ENCODE peak calls at places on chromosomes 5 and 9, in eight cellular contexts. S is endothelial cell of umbilical vein, D is adipocyte, Z is endodermal cell, U is mesendoderm, G is neural progenitor cell, V is MM.1S, A is IMR-90. P is an unnamed sample. For H3K36me3, the result is how much of the 10 kb centered on the place peaks cover.

GRCh38 chr5:132132138-132132537 is 58.5 kb downstream of the CSF2 start:
- DNase-seq in S (no peak), D (no peak), Z (no peak), U (no peak), G (no peak), V (no peak), A (no peak), P (no peak)

GRCh38 chr5:134188092-134188491 is 11.3 kb upstream of the SKP1 start:
- DNase-seq in S (no peak), D (no peak), Z (no peak), U (no peak), G (no peak), V (no peak), A (no peak), P (no peak)

GRCh38 chr5:170286532-170286931 is 11.0 kb downstream of the LCP2 start:
- DNase-seq in S (no peak), D (no peak), Z (no peak), U (peak), G (no peak), V (no peak), A (no peak), P (no peak)

GRCh38 chr5:39662945-39663344 is 238.2 kb upstream of the DAB2 start:
- DNase-seq in S (no peak), D (no peak), Z (no peak), U (no peak), G (no peak), V (no peak), A (no peak), P (no peak)

GRCh38 chr5:14405267-14405666 is 176.3 kb upstream of the OTULINL start:
- DNase-seq in S (no peak), D (no peak), Z (peak), U (peak), G (peak), V (no peak), A (no peak), P (no peak)

GRCh38 chr5:77952811-77953210 is 176.7 kb upstream of the TBCA start:
- DNase-seq in S (peak), D (no peak), Z (no peak), U (no peak), G (no peak), V (no peak), A (peak), P (no peak)

GRCh38 chr5:98483301-98483700 is 290.2 kb upstream of the RGMB start:
- DNase-seq in S (no peak), D (peak), Z (no peak), U (no peak), G (no peak), V (no peak), A (peak), P (no peak)

GRCh38 chr9:113219186-113219936 is 1.7 kb downstream of the FKBP15 start:
- DNase-seq in S (no peak), D (no peak), Z (no peak), U (no peak), G (no peak), V (peak), A (no peak), P (no peak)

GRCh38 chr9:124477211-124478013 is 27.2 kb downstream of the ADGRD2 start:
- DNase-seq in S (no peak), D (no peak), Z (peak), U (peak), G (peak), V (no peak), A (no peak), P (no peak)

GRCh38 chr5:170254056-170254455 is 21.3 kb downstream of the C5orf58 start:
- DNase-seq in S (no peak), D (no peak), Z (peak), U (peak), G (no peak), V (peak), A (no peak), P (no peak)

GRCh38 chr5:149015561-149015960 is 47.3 kb downstream of the SH3TC2 start:
- DNase-seq in S (peak), D (no peak), Z (no peak), U (no peak), G (no peak), V (no peak), A (no peak), P (no peak)

GRCh38 chr5:72248352-72249032 is 71.5 kb downstream of the MRPS27 start:
- DNase-seq in S (peak), D (peak), Z (no peak), U (peak), G (no peak), V (no peak), A (peak), P (peak)

GRCh38 chr9:69207503-69207902 is 33.4 kb downstream of the TJP2 start:
- DNase-seq in S (no peak), D (no peak), Z (peak), U (peak), G (no peak), V (no peak), A (no peak), P (no peak)

GRCh38 chr5:6728011-6728794 is 15.0 kb downstream of the TENT4A start:
- DNase-seq in S (no peak), D (no peak), Z (no peak), U (peak), G (peak), V (no peak), A (no peak), P (no peak)

GRCh38 chr9:129895376-129896268 is 60.4 kb downstream of the USP20 start:
- DNase-seq in S (no peak), D (no peak), Z (no peak), U (no peak), G (no peak), V (no peak), A (no peak), P (no peak)

GRCh38 chr5:34738381-34738780 is 82.3 kb downstream of the RAI14 start:
- DNase-seq in S (no peak), D (no peak), Z (no peak), U (no peak), G (no peak), V (no peak), A (no peak), P (no peak)

GRCh38 chr5:134018154-134018985 is 13.6 kb upstream of the VDAC1 start:
- DNase-seq in S (no peak), D (no peak), Z (peak), U (no peak), G (no peak), V (no peak), A (peak), P (no peak)

GRCh38 chr9:89000973-89001916 is 10.0 kb downstream of the S1PR3 start:
- DNase-seq in S (peak), D (peak), Z (peak), U (peak), G (peak), V (peak), A (peak), P (no peak)

GRCh38 chr5:31232273-31232888 is 38.9 kb downstream of the CDH6 start:
- DNase-seq in S (peak), D (peak), Z (peak), U (peak), G (peak), V (peak), A (peak), P (peak)

GRCh38 chr9:37908698-37909186 is 4.8 kb upstream of the SLC25A51 start:
- DNase-seq in S (no peak), D (peak), Z (no peak), U (no peak), G (no peak), V (no peak), A (peak), P (no peak)

GRCh38 chr5:168969341-168969863 is 331.5 kb downstream of the SLIT3 start:
- DNase-seq in S (no peak), D (no peak), Z (no peak), U (no peak), G (no peak), V (no peak), A (no peak), P (no peak)

GRCh38 chr9:852539-852938 is 11.0 kb downstream of the DMRT1 start:
- DNase-seq in S (no peak), D (no peak), Z (no peak), U (no peak), G (no peak), V (no peak), A (no peak), P (no peak)

GRCh38 chr5:83827111-83827541 is 106.5 kb upstream of the HAPLN1 start:
- DNase-seq in S (peak), D (peak), Z (no peak), U (no peak), G (no peak), V (no peak), A (peak), P (no peak)

GRCh38 chr9:79809931-79810330 is 238.2 kb downstream of the TLE4 start:
- DNase-seq in S (peak), D (peak), Z (no peak), U (no peak), G (no peak), V (peak), A (peak), P (no peak)

GRCh38 chr5:51544386-51544785 is 161.1 kb downstream of the ISL1 start:
- DNase-seq in S (peak), D (no peak), Z (no peak), U (no peak), G (no peak), V (no peak), A (no peak), P (no peak)

GRCh38 chr9:88922091-88922490 is 69.2 kb upstream of the S1PR3 start:
- DNase-seq in S (no peak), D (no peak), Z (no peak), U (no peak), G (no peak), V (peak), A (no peak), P (no peak)

GRCh38 chr9:16526380-16526779 is 344.1 kb downstream of the BNC2 start:
- DNase-seq in S (peak), D (peak), Z (no peak), U (no peak), G (no peak), V (no peak), A (peak), P (no peak)

GRCh38 chr5:128681764-128682664 is 144.0 kb upstream of the FBN2 start:
- DNase-seq in S (no peak), D (no peak), Z (peak), U (peak), G (peak), V (no peak), A (no peak), P (no peak)

GRCh38 chr5:2105141-2105540 is 222.4 kb upstream of the IRX4 start:
- DNase-seq in S (no peak), D (no peak), Z (no peak), U (no peak), G (no peak), V (peak), A (no peak), P (no peak)

GRCh38 chr5:6732634-6733410 is 19.6 kb downstream of the TENT4A start:
- DNase-seq in S (peak), D (peak), Z (no peak), U (no peak), G (no peak), V (no peak), A (peak), P (no peak)

GRCh38 chr9:5395428-5395827 is 42.3 kb downstream of the PLGRKT start:
- DNase-seq in S (no peak), D (no peak), Z (no peak), U (no peak), G (no peak), V (no peak), A (no peak), P (no peak)

GRCh38 chr5:10876345-10876744 is 115.3 kb upstream of the DAP start:
- DNase-seq in S (no peak), D (no peak), Z (no peak), U (no peak), G (no peak), V (no peak), A (no peak), P (no peak)

GRCh38 chr5:132506094-132506692 is 15.6 kb upstream of the IRF1 start:
- DNase-seq in S (peak), D (peak), Z (no peak), U (peak), G (peak), V (peak), A (peak), P (no peak)

GRCh38 chr9:135324329-135324728 is 155.3 kb upstream of the PPP1R26 start:
- DNase-seq in S (no peak), D (no peak), Z (no peak), U (no peak), G (no peak), V (no peak), A (no peak), P (no peak)

GRCh38 chr9:135320943-135321342 is 158.6 kb upstream of the PPP1R26 start:
- DNase-seq in S (no peak), D (no peak), Z (peak), U (no peak), G (no peak), V (no peak), A (no peak), P (no peak)

GRCh38 chr9:135321580-135321979 is 158.0 kb upstream of the PPP1R26 start:
- DNase-seq in S (no peak), D (no peak), Z (no peak), U (no peak), G (no peak), V (no peak), A (no peak), P (no peak)

GRCh38 chr9:135315572-135315971 is 164.0 kb upstream of the PPP1R26 start:
- DNase-seq in S (no peak), D (no peak), Z (no peak), U (no peak), G (no peak), V (no peak), A (no peak), P (no peak)

DNA sequence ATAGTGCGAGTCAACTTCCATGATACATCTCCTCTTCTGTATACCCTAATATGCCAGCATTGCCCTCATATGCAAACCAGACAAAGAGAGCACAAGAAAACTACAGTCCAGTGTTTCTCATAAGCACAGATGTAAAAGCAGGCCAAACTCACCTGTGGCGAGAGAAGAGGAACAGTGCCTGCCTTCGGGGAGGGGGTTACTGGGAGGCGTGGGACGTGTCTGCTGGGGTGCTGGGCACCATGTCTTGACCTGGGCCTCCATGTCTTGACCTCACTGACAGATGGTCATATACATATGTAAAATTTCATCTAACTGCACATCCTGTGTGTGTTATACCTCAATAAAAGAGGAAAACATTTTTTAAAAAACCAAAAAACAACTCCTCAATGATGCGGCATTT is 159.3 kb upstream of the PPP1R26 start:
- DNase-seq in S (no peak), D (no peak), Z (peak), U (no peak), G (no peak), V (no peak), A (no peak), P (no peak)
- H3K9ac ChIP-seq in S (no peak), D (no peak), Z (no peak), U (no peak), G (no peak), V (no peak), A (no peak), P (no peak)

GRCh38 chr9:20319241-20319640 is 303.1 kb downstream of the MLLT3 start:
- DNase-seq in S (no peak), D (no peak), Z (no peak), U (no peak), G (no peak), V (no peak), A (peak), P (no peak)

GRCh38 chr9:20317701-20318100 is 304.6 kb downstream of the MLLT3 start:
- DNase-seq in S (no peak), D (no peak), Z (no peak), U (no peak), G (no peak), V (no peak), A (no peak), P (no peak)

GRCh38 chr9:20314981-20315380 is 307.3 kb downstream of the MLLT3 start:
- DNase-seq in S (no peak), D (no peak), Z (no peak), U (no peak), G (no peak), V (no peak), A (no peak), P (no peak)

GRCh38 chr9:20315672-20316071 is 306.6 kb downstream of the MLLT3 start:
- DNase-seq in S (no peak), D (peak), Z (no peak), U (no peak), G (no peak), V (no peak), A (peak), P (no peak)

GRCh38 chr9:20316372-20316771 is 305.9 kb downstream of the MLLT3 start:
- DNase-seq in S (no peak), D (no peak), Z (no peak), U (no peak), G (no peak), V (no peak), A (no peak), P (no peak)
- H3K36me3 ChIP-seq in S (under half), D (under half), Z (under half), U (under half), G (under half), V (under half), A (under half), P (under half)

GRCh38 chr5:74647096-74647495 is 6.6 kb upstream of the ENC1 start:
- DNase-seq in S (peak), D (no peak), Z (no peak), U (no peak), G (no peak), V (no peak), A (no peak), P (no peak)
- H3K9ac ChIP-seq in S (no peak), D (no peak), Z (no peak), U (no peak), G (no peak), V (no peak), A (no peak), P (no peak)

GRCh38 chr9:33927694-33928093 is 110.7 kb downstream of the UBE2R2 start:
- DNase-seq in S (no peak), D (no peak), Z (peak), U (no peak), G (no peak), V (no peak), A (no peak), P (no peak)
- H3K36me3 ChIP-seq in S (half or more), D (half or more), Z (half or more), U (under half), G (under half), V (under half), A (half or more), P (half or more)

GRCh38 chr5:79287907-79288306 is 52.0 kb downstream of the JMY start:
- DNase-seq in S (no peak), D (no peak), Z (no peak), U (no peak), G (no peak), V (no peak), A (no peak), P (no peak)

GRCh38 chr5:79284852-79285251 is 48.9 kb downstream of the JMY start:
- DNase-seq in S (no peak), D (peak), Z (no peak), U (no peak), G (no peak), V (peak), A (peak), P (no peak)

GRCh38 chr5:79285285-79285684 is 49.4 kb downstream of the JMY start:
- DNase-seq in S (no peak), D (no peak), Z (no peak), U (no peak), G (no peak), V (no peak), A (no peak), P (no peak)

GRCh38 chr5:79285833-79286232 is 49.9 kb downstream of the JMY start:
- DNase-seq in S (no peak), D (no peak), Z (no peak), U (no peak), G (no peak), V (no peak), A (no peak), P (no peak)

GRCh38 chr5:79287380-79287779 is 51.4 kb downstream of the JMY start:
- DNase-seq in S (no peak), D (no peak), Z (no peak), U (no peak), G (no peak), V (no peak), A (no peak), P (no peak)
- H3K9ac ChIP-seq in S (no peak), D (no peak), Z (no peak), U (no peak), G (no peak), V (no peak), A (no peak), P (no peak)

GRCh38 chr5:143194713-143195112 is 208.8 kb downstream of the NR3C1 start:
- DNase-seq in S (no peak), D (no peak), Z (no peak), U (no peak), G (peak), V (no peak), A (no peak), P (no peak)
- H3K36me3 ChIP-seq in S (under half), D (under half), Z (under half), U (under half), G (under half), V (under half), A (under half), P (under half)

GRCh38 chr9:76687861-76688374 is 76.3 kb upstream of the PCA3 start:
- DNase-seq in S (peak), D (peak), Z (no peak), U (peak), G (no peak), V (no peak), A (peak), P (no peak)

GRCh38 chr9:76690575-76691370 is 73.5 kb upstream of the PCA3 start:
- DNase-seq in S (no peak), D (peak), Z (no peak), U (no peak), G (no peak), V (no peak), A (no peak), P (no peak)

GRCh38 chr9:76686756-76687155 is 77.5 kb upstream of the PCA3 start:
- DNase-seq in S (no peak), D (no peak), Z (no peak), U (no peak), G (no peak), V (no peak), A (no peak), P (no peak)

GRCh38 chr9:76691761-76692313 is 72.4 kb upstream of the PCA3 start:
- DNase-seq in S (peak), D (no peak), Z (peak), U (peak), G (peak), V (no peak), A (no peak), P (no peak)

GRCh38 chr9:76688471-76689238 is 75.6 kb upstream of the PCA3 start:
- DNase-seq in S (no peak), D (peak), Z (no peak), U (no peak), G (no peak), V (no peak), A (no peak), P (no peak)
- H3K9ac ChIP-seq in S (peak), D (peak), Z (no peak), U (no peak), G (no peak), V (no peak), A (no peak), P (no peak)